ENCODE peak calls at places on chromosomes 7 and 10, in five cellular contexts. B is DMS153, F is AG09309, S is non-pigmented ciliary epithelial cell, O is endothelial cell. J is an unnamed sample.
A peak's percentile ranks its signal among the peaks of the same experiment; 100 is the strongest.

GRCh38 chr10:99548041-99548530 is 15.3 kb downstream of the NKX2-3 start:
- DNase-seq in O (peak; percentile 31), F (no peak), S (no peak), B (no peak), J (no peak)

GRCh38 chr10:94010116-94010515 is 16.4 kb downstream of the PLCE1 start:
- DNase-seq in B (no peak), O (no peak), F (no peak), S (no peak), J (no peak)

GRCh38 chr7:151065516-151065915 is 6.1 kb downstream of the SLC4A2 start:
- DNase-seq in F (no peak), B (no peak), O (no peak), S (no peak), J (no peak)

GRCh38 chr7:16419126-16419525 is 2.2 kb downstream of the CRPPA start:
- DNase-seq in S (no peak), B (no peak), F (no peak), O (no peak), J (no peak)

GRCh38 chr10:93993782-93994668 is at the start of gene PLCE1:
- DNase-seq in O (peak; percentile 41), F (no peak), B (peak; percentile 53), S (no peak), J (no peak)

GRCh38 chr10:117519366-117519765 is 23.2 kb upstream of the EMX2 start:
- DNase-seq in O (no peak), S (no peak), F (no peak), B (no peak), J (no peak)

GRCh38 chr7:17965600-17965999 is 25.3 kb upstream of the SNX13 start:
- DNase-seq in B (no peak), F (no peak), O (no peak), S (peak; percentile 48), J (no peak)

GRCh38 chr7:2934211-2934731 is 90.2 kb upstream of the GNA12 start:
- DNase-seq in F (peak; percentile 8), S (peak; percentile 55), O (no peak), B (no peak), J (no peak)

GRCh38 chr10:15147594-15148392 is 20.7 kb downstream of the NMT2 start:
- DNase-seq in F (no peak), O (no peak), B (no peak), S (no peak), J (no peak)

GRCh38 chr10:70055550-70055949 is 2.9 kb downstream of the MACROH2A2 start:
- DNase-seq in S (peak; percentile 3), F (no peak), B (no peak), O (no peak), J (no peak)

GRCh38 chr7:121605297-121605640 is 209.2 kb upstream of the FAM3C start:
- DNase-seq in O (no peak), F (no peak), S (no peak), B (no peak), J (no peak)

GRCh38 chr10:8454357-8454756 is 399.9 kb downstream of the GATA3 start:
- DNase-seq in F (no peak), S (no peak), O (no peak), B (no peak), J (no peak)

GRCh38 chr7:1691601-1692499 is 21.8 kb downstream of the ELFN1 start:
- DNase-seq in F (no peak), O (no peak), S (no peak), B (no peak), J (peak; percentile 3)

J was measured in T-cell.